ENCODE peak calls at places on chromosomes 6 and 20, in nine cellular contexts. T is cardiac fibroblast; A is endothelial cell; N is esophagus squamous epithelium; W is vagina; I is CD4-positive, alpha-beta T cell; K is H1; J is heart right ventricle; G is endothelial cell of umbilical vein. L is an unnamed sample.

GRCh38 chr6:28725274-28725809 is 198.4 kb downstream of the TRIM27 start:
- DNase-seq in I (no peak), G (no peak), J (no peak), K (no peak), A (no peak), N (no peak), W (no peak), T (no peak), L (no peak)

GRCh38 chr6:98875375-98875774 is 41.0 kb downstream of the POU3F2 start:
- DNase-seq in J (no peak), N (no peak), I (no peak), K (no peak), W (no peak), A (no peak), T (no peak), G (no peak), L (no peak)

GRCh38 chr6:35474978-35475570 is 6.9 kb downstream of the RPL10A start:
- DNase-seq in N (no peak), K (no peak), G (no peak), T (no peak), W (no peak), I (no peak), J (no peak), A (no peak), L (no peak)

GRCh38 chr6:122726649-122727048 is 52.9 kb upstream of the FABP7 start:
- DNase-seq in A (peak), T (peak), J (no peak), G (peak), I (no peak), K (no peak), W (no peak), N (no peak), L (peak)

GRCh38 chr20:18712116-18712515 is 101.5 kb upstream of the SCP2D1 start:
- DNase-seq in T (no peak), J (no peak), A (no peak), G (no peak), N (no peak), I (no peak), K (no peak), W (no peak), L (no peak)

GRCh38 chr6:6998194-6998569 is 109.6 kb upstream of the RREB1 start:
- DNase-seq in T (no peak), W (no peak), I (no peak), A (no peak), N (no peak), J (no peak), K (no peak), G (no peak), L (no peak)

GRCh38 chr20:53495357-53495756 is 98.3 kb downstream of the ZNF217 start:
- DNase-seq in N (no peak), G (no peak), W (no peak), A (no peak), T (peak), K (no peak), J (no peak), I (no peak), L (no peak)

GRCh38 chr6:85641522-85641915 is 1.2 kb downstream of the SYNCRIP start:
- DNase-seq in K (no peak), I (no peak), J (no peak), T (no peak), A (no peak), N (no peak), G (peak), W (no peak), L (peak)

GRCh38 chr6:9140861-9141534 is 705.7 kb upstream of the SLC35B3 start:
- DNase-seq in A (no peak), J (no peak), T (peak), K (no peak), W (no peak), N (no peak), G (no peak), I (no peak), L (no peak)

GRCh38 chr6:11622156-11622555 is 84.6 kb downstream of the TMEM170B start:
- DNase-seq in A (no peak), N (no peak), W (no peak), T (peak), G (no peak), J (no peak), K (no peak), I (no peak), L (no peak)

GRCh38 chr20:57089701-57090144 is 176.7 kb downstream of the BMP7 start:
- DNase-seq in K (peak), I (peak), N (no peak), A (peak), T (peak), J (peak), W (no peak), G (peak), L (peak)

GRCh38 chr6:105015482-105015881 is 58.6 kb downstream of the LIN28B start:
- DNase-seq in G (no peak), A (no peak), K (no peak), W (no peak), T (peak), N (no peak), J (no peak), I (no peak), L (no peak)

GRCh38 chr6:96816182-96816888 is 20.9 kb downstream of the GPR63 start:
- DNase-seq in W (no peak), A (no peak), N (no peak), K (no peak), T (peak), J (no peak), G (no peak), I (no peak), L (no peak)

GRCh38 chr6:44122821-44123220 is 4.4 kb downstream of the MRPL14 start:
- DNase-seq in T (peak), J (no peak), A (no peak), K (no peak), G (peak), I (no peak), N (no peak), W (no peak), L (no peak)

GRCh38 chr6:45272626-45273025 is 55.5 kb upstream of the RUNX2 start:
- DNase-seq in W (no peak), I (no peak), A (no peak), J (no peak), K (no peak), G (no peak), T (no peak), N (no peak), L (no peak)

GRCh38 chr6:132390017-132390416 is 11.3 kb downstream of the MOXD1 start:
- DNase-seq in W (no peak), I (no peak), K (no peak), G (no peak), T (no peak), A (no peak), N (no peak), J (no peak), L (no peak)

GRCh38 chr6:72724545-72724944 is 102.7 kb downstream of the KCNQ5 start:
- DNase-seq in I (no peak), A (no peak), W (no peak), N (no peak), T (no peak), J (no peak), G (no peak), K (no peak), L (no peak)

GRCh38 chr6:98844244-98845161 is 10.1 kb downstream of the POU3F2 start:
- DNase-seq in A (peak), T (no peak), K (no peak), N (no peak), W (no peak), G (no peak), J (no peak), I (no peak), L (no peak)

GRCh38 chr6:101398716-101399626 is 5.5 kb downstream of the GRIK2 start:
- DNase-seq in I (no peak), T (no peak), G (no peak), A (peak), N (no peak), J (no peak), K (no peak), W (no peak), L (no peak)

GRCh38 chr6:138110229-138110628 is 3.0 kb upstream of the PERP start:
- DNase-seq in N (no peak), W (no peak), J (no peak), I (no peak), K (no peak), G (no peak), T (no peak), A (no peak), L (no peak)

GRCh38 chr6:63573899-63574553 is 1.7 kb downstream of the LOC128125822 start:
- DNase-seq in W (no peak), T (peak), J (peak), G (peak), K (no peak), N (no peak), I (no peak), A (peak), L (peak)

GRCh38 chr6:66210964-66211363 is 503.9 kb upstream of the EYS start:
- DNase-seq in A (no peak), I (no peak), N (no peak), T (no peak), W (no peak), G (no peak), K (no peak), J (no peak), L (no peak)

GRCh38 chr6:16684896-16685554 is 76.2 kb downstream of the ATXN1 start:
- DNase-seq in T (peak), K (no peak), G (no peak), J (no peak), W (no peak), I (peak), N (no peak), A (no peak), L (peak)

GRCh38 chr6:10361428-10361827 is 53.4 kb downstream of the TFAP2A start:
- DNase-seq in W (no peak), K (no peak), G (no peak), J (no peak), N (no peak), I (no peak), A (no peak), T (no peak), L (no peak)

GRCh38 chr6:17410281-17410680 is 16.9 kb downstream of the CAP2 start:
- DNase-seq in I (no peak), W (no peak), T (no peak), K (no peak), N (no peak), G (no peak), J (no peak), A (no peak), L (no peak)

GRCh38 chr6:124056884-124057283 is 253.2 kb downstream of the NKAIN2 start:
- DNase-seq in K (no peak), N (no peak), W (no peak), J (no peak), T (no peak), A (no peak), I (no peak), G (no peak), L (no peak)

GRCh38 chr6:81793811-81794210 is 41.3 kb upstream of the TENT5A start:
- DNase-seq in T (peak), I (no peak), G (no peak), J (no peak), K (no peak), N (no peak), W (no peak), A (no peak), L (no peak)

GRCh38 chr6:38142178-38142902 is 322.8 kb downstream of the ZFAND3 start:
- DNase-seq in A (no peak), I (no peak), K (no peak), T (no peak), J (no peak), G (no peak), W (no peak), N (no peak), L (no peak)

GRCh38 chr6:4928426-4928825 is 75.4 kb downstream of the RPP40 start:
- DNase-seq in N (no peak), W (no peak), T (peak), A (no peak), I (no peak), G (no peak), K (no peak), J (no peak), L (peak)

GRCh38 chr6:30100154-30100553 is 12.7 kb downstream of the TRIM31 start:
- DNase-seq in N (no peak), I (no peak), J (no peak), A (no peak), W (no peak), K (no peak), T (no peak), G (no peak), L (no peak)

GRCh38 chr20:43558412-43559146 is at the start of gene SGK2:
- DNase-seq in J (no peak), I (no peak), W (no peak), T (peak), K (no peak), G (no peak), A (no peak), N (no peak), L (no peak)

GRCh38 chr20:60095456-60095855 is 137.2 kb downstream of the CDH26 start:
- DNase-seq in W (no peak), N (no peak), A (no peak), G (no peak), J (peak), I (no peak), K (no peak), T (no peak), L (no peak)

GRCh38 chr6:3259491-3259958 is 778 bp downstream of the PSMG4 start:
- DNase-seq in T (peak), G (peak), I (no peak), W (no peak), J (peak), N (no peak), A (peak), K (no peak), L (peak)

GRCh38 chr6:125986295-125986955 is at the start of gene TRMT11:
- DNase-seq in G (peak), J (peak), K (peak), A (peak), W (no peak), N (peak), I (peak), T (peak), L (peak)
- TF ChIP-seq CTCF in G (no peak), J (peak), K (peak), A (no peak), W (no peak), N (no peak), I (no peak), T (peak), L (no peak)

GRCh38 chr6:95133578-95133977 is 443.8 kb upstream of the MANEA start:
- DNase-seq in T (no peak), N (no peak), K (no peak), W (no peak), I (no peak), J (no peak), G (no peak), A (peak), L (peak)
- TF ChIP-seq CTCF in T (peak), N (no peak), K (no peak), W (no peak), I (no peak), J (no peak), G (no peak), A (no peak), L (peak)

GRCh38 chr20:23301436-23302050 is 49.0 kb upstream of the NXT1 start:
- DNase-seq in K (no peak), G (no peak), J (no peak), I (no peak), N (no peak), W (no peak), T (no peak), A (no peak), L (no peak)
- TF ChIP-seq CTCF in K (no peak), G (no peak), J (no peak), I (no peak), N (no peak), W (no peak), T (no peak), A (no peak), L (no peak)

GRCh38 chr6:1553562-1554088 is 56.1 kb upstream of the FOXC1 start:
- DNase-seq in T (no peak), N (no peak), G (no peak), W (no peak), A (no peak), K (no peak), I (no peak), J (no peak), L (no peak)

GRCh38 chr6:1551236-1551635 is 58.5 kb upstream of the FOXC1 start:
- DNase-seq in G (no peak), I (no peak), A (no peak), J (no peak), T (no peak), K (no peak), W (no peak), N (no peak), L (no peak)

GRCh38 chr6:1554241-1554880 is 55.4 kb upstream of the FOXC1 start:
- DNase-seq in W (no peak), A (no peak), N (no peak), I (no peak), K (no peak), T (no peak), J (no peak), G (no peak), L (no peak)

GRCh38 chr6:1554881-1555569 is 54.7 kb upstream of the FOXC1 start:
- DNase-seq in J (peak), I (peak), N (no peak), T (peak), W (no peak), K (no peak), A (peak), G (peak), L (no peak)

GRCh38 chr6:1552296-1552761 is 57.4 kb upstream of the FOXC1 start:
- DNase-seq in I (no peak), T (peak), A (no peak), G (peak), K (no peak), W (no peak), N (no peak), J (no peak), L (peak)
- TF ChIP-seq CTCF in I (peak), T (peak), A (peak), G (peak), K (peak), W (no peak), N (peak), J (no peak), L (peak)